ENCODE peak calls at places on chromosomes 6 and 20, in seven cellular contexts. J is pancreas, N is psoas muscle, C is epithelial cell of esophagus, I is PC-9, W is adrenal gland, X is fibroblast of mammary gland. A is an unnamed sample.

GRCh38 chr20:19943021-19943659 is 74.0 kb upstream of the NAA20 start:
- DNase-seq in C (no peak), I (no peak), X (no peak), J (no peak), N (no peak), W (no peak), A (no peak)

GRCh38 chr6:71187136-71187535 is 101.5 kb upstream of the OGFRL1 start:
- DNase-seq in W (no peak), I (no peak), X (no peak), C (no peak), J (no peak), N (no peak), A (no peak)

GRCh38 chr6:109094351-109095035 is at the start of gene SESN1:
- DNase-seq in C (peak), N (peak), W (peak), J (peak), I (peak), X (peak), A (peak)

GRCh38 chr6:148746363-148747144 is at the start of gene UST:
- DNase-seq in J (peak), X (peak), C (peak), I (peak), W (peak), N (peak), A (peak)

GRCh38 chr6:114216789-114217467 is 125.9 kb downstream of the HS3ST5 start:
- DNase-seq in X (no peak), J (no peak), N (no peak), W (no peak), I (no peak), C (no peak), A (no peak)

GRCh38 chr20:59006167-59006863 is 739 bp downstream of the CTSZ start:
- DNase-seq in C (no peak), I (no peak), W (no peak), J (no peak), N (peak), X (peak), A (peak)

GRCh38 chr20:48470141-48470540 is 357.7 kb downstream of the PREX1 start:
- DNase-seq in J (no peak), C (no peak), X (no peak), W (no peak), I (no peak), N (no peak), A (no peak)

GRCh38 chr6:139776051-139776450 is 401.6 kb upstream of the CITED2 start:
- DNase-seq in J (peak), I (no peak), N (no peak), W (no peak), C (no peak), X (no peak), A (no peak)

GRCh38 chr6:8530775-8531435 is 95.6 kb upstream of the SLC35B3 start:
- DNase-seq in C (no peak), I (no peak), N (no peak), X (no peak), W (no peak), J (no peak), A (no peak)

GRCh38 chr6:74656442-74656841 is 549.4 kb downstream of the COL12A1 start:
- DNase-seq in I (no peak), W (no peak), C (no peak), N (no peak), X (no peak), J (no peak), A (no peak)

GRCh38 chr6:15322781-15323536 is 77.1 kb downstream of the JARID2 start:
- DNase-seq in J (peak), I (peak), X (peak), C (peak), N (no peak), W (no peak), A (peak)

GRCh38 chr6:98843274-98844243 is 9.2 kb downstream of the POU3F2 start:
- DNase-seq in X (no peak), N (no peak), I (no peak), W (no peak), C (no peak), J (no peak), A (no peak)

GRCh38 chr20:57450419-57450818 is 59.2 kb downstream of the RBM38 start:
- DNase-seq in N (peak), W (no peak), J (no peak), X (no peak), I (no peak), C (no peak), A (no peak)

GRCh38 chr6:56914791-56915658 is 39.9 kb upstream of the BEND6 start:
- DNase-seq in X (no peak), C (no peak), J (no peak), N (peak), W (peak), I (no peak), A (no peak)

GRCh38 chr6:108733706-108734105 is 114.5 kb upstream of the ARMC2 start:
- DNase-seq in J (no peak), I (no peak), X (no peak), W (no peak), C (no peak), N (no peak), A (no peak)

GRCh38 chr6:170020041-170020583 is 268.7 kb downstream of the ERMARD start:
- DNase-seq in J (no peak), X (peak), C (no peak), I (no peak), W (no peak), N (no peak), A (no peak)

GRCh38 chr20:46088409-46089075 is 1.2 kb downstream of the NCOA5 start:
- DNase-seq in J (no peak), X (peak), N (no peak), W (no peak), I (peak), C (peak), A (peak)

GRCh38 chr20:4136078-4136966 is 121.0 kb upstream of the RNF24 start:
- DNase-seq in X (no peak), N (no peak), I (no peak), W (no peak), J (no peak), C (no peak), A (no peak)

GRCh38 chr6:8549381-8549780 is 114.0 kb upstream of the SLC35B3 start:
- DNase-seq in C (peak), W (no peak), I (no peak), J (no peak), X (no peak), N (no peak), A (no peak)

GRCh38 chr6:33019358-33019757 is 10.0 kb upstream of the HLA-DOA start:
- DNase-seq in J (no peak), X (no peak), I (no peak), C (no peak), W (no peak), N (no peak), A (no peak)

GRCh38 chr6:142854589-142855488 is 90.1 kb downstream of the HIVEP2 start:
- DNase-seq in J (no peak), N (no peak), X (no peak), W (no peak), C (no peak), I (no peak), A (no peak)

GRCh38 chr20:39112196-39112743 is 150.1 kb downstream of the DHX35 start:
- DNase-seq in W (peak), N (no peak), J (peak), C (peak), X (peak), I (no peak), A (peak)

GRCh38 chr6:129280719-129281118 is 397.8 kb downstream of the LAMA2 start:
- DNase-seq in I (no peak), J (no peak), W (no peak), C (no peak), N (no peak), X (no peak), A (no peak)

GRCh38 chr6:129279343-129280104 is 396.6 kb downstream of the LAMA2 start:
- DNase-seq in X (no peak), C (peak), J (no peak), W (no peak), N (no peak), I (no peak), A (no peak)

GRCh38 chr6:129281173-129281796 is 398.3 kb downstream of the LAMA2 start:
- DNase-seq in C (no peak), W (no peak), X (no peak), J (no peak), I (no peak), N (no peak), A (no peak)

GRCh38 chr6:129276986-129277385 is 394.0 kb downstream of the LAMA2 start:
- DNase-seq in X (no peak), J (no peak), N (no peak), I (no peak), W (no peak), C (no peak), A (no peak)

DNA sequence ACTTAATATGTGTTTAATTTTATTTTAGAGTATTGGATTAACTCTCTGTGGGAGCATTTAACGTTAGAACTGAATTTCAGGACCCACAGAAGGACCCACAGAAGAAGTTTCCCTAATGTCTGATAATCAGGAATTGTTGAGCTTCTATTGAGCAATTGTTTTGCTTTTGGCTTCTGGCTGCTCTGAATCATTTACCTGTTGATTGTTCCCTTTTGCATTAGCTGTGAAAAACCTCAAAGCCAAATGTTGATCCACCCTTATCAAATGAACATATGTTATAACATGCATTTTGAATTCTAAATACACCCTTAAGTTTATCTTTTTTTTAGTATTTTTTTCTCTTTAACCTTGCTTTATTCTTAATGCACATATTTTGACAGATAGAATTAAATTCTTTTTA is 393.5 kb downstream of the LAMA2 start:
- DNase-seq in X (no peak), N (no peak), W (no peak), J (no peak), I (no peak), C (peak), A (no peak)
- TF ChIP-seq CTCF in X (no peak), N (no peak), W (no peak), J (no peak), I (no peak), C (no peak), A (no peak)

GRCh38 chr20:22098451-22098850 is 393.0 kb downstream of the PAX1 start:
- DNase-seq in J (no peak), I (no peak), X (no peak), W (no peak), N (no peak), C (no peak), A (no peak)
- TF ChIP-seq CTCF in J (no peak), I (no peak), X (no peak), W (no peak), N (no peak), C (no peak), A (no peak)

DNA sequence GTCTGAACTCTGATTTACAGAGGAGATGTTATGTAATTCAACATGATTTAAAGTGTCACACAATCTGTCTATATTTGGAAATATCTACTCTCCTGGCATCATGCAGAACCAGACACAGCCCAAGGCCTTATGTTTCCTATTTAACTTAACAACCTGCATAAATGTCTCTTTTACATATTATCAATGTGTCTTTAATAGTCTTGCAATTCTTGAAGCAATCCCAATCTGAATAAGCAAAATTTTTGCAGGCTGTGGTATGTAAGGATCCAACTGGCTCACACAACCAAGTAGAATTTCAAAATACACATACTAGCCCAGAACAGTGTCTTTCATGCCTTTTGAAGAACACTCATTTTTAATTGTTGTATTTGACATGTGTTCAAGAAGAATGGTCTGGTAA is 443.2 kb downstream of the MAFB start:
- DNase-seq in N (no peak), C (no peak), W (no peak), X (no peak), I (no peak), J (no peak), A (no peak)
- TF ChIP-seq CTCF in N (no peak), C (no peak), W (no peak), X (no peak), I (no peak), J (no peak), A (no peak)

DNA sequence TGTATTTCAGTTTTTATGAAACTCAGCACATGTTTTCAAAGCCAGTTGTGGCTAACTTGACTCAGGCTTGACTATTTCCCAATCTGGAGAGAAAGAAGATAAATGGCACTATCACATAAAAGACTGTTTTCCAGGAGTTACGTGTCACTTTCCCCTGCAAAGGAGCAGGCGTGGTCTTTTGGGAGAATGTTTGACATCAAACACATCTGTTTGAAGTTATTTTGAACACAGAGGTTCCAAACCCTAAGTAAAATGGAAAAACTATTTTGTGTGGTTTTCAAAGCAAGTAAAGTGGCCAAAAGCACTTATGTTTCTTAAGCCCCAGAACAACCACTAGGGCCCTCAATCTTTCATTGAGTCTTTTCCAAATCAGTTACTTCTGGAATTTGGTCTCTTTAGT is 89.7 kb downstream of the FOXF2 start:
- DNase-seq in W (no peak), X (peak), J (no peak), C (no peak), I (no peak), N (no peak), A (no peak)
- TF ChIP-seq CTCF in W (no peak), X (peak), J (no peak), C (no peak), I (no peak), N (no peak), A (no peak)

GRCh38 chr20:63175031-63175895 is 40.7 kb downstream of the YTHDF1 start:
- DNase-seq in I (no peak), J (no peak), X (no peak), W (no peak), C (no peak), N (no peak), A (no peak)

GRCh38 chr20:63171991-63172390 is 43.9 kb downstream of the YTHDF1 start:
- DNase-seq in N (no peak), X (no peak), W (no peak), C (no peak), I (no peak), J (no peak), A (no peak)

GRCh38 chr20:63173552-63174191 is 42.3 kb downstream of the YTHDF1 start:
- DNase-seq in W (no peak), N (no peak), I (no peak), C (no peak), X (no peak), J (no peak), A (no peak)

GRCh38 chr20:63174309-63175030 is 41.5 kb downstream of the YTHDF1 start:
- DNase-seq in I (no peak), X (no peak), N (no peak), W (no peak), C (no peak), J (no peak), A (no peak)

GRCh38 chr20:63172726-63173125 is 43.2 kb downstream of the YTHDF1 start:
- DNase-seq in N (no peak), C (no peak), I (no peak), J (no peak), W (no peak), X (no peak), A (peak)
- TF ChIP-seq CTCF in N (no peak), C (no peak), I (peak), J (no peak), W (no peak), X (no peak), A (peak)

GRCh38 chr6:91276315-91276714 is 689.4 kb upstream of the MAP3K7 start:
- DNase-seq in N (no peak), X (no peak), C (peak), J (no peak), W (no peak), I (no peak), A (no peak)
- TF ChIP-seq CTCF in N (no peak), X (no peak), C (peak), J (no peak), W (no peak), I (peak), A (no peak)

GRCh38 chr20:63518351-63518861 is 2.2 kb upstream of the PPDPF start:
- DNase-seq in J (peak), X (no peak), I (no peak), W (no peak), C (no peak), N (peak), A (no peak)
- TF ChIP-seq CTCF in J (no peak), X (no peak), I (no peak), W (no peak), C (no peak), N (no peak), A (no peak)

GRCh38 chr6:29720863-29721262 is 2.4 kb upstream of the HLA-F start:
- DNase-seq in I (no peak), J (no peak), X (no peak), W (no peak), C (peak), N (no peak), A (peak)
- TF ChIP-seq CTCF in I (no peak), J (no peak), X (no peak), W (no peak), C (no peak), N (no peak), A (no peak)

GRCh38 chr20:10662661-10663458 is 10.9 kb downstream of the JAG1 start:
- DNase-seq in N (no peak), J (no peak), W (no peak), I (no peak), X (no peak), C (no peak), A (no peak)

GRCh38 chr20:10667077-10667401 is 6.8 kb downstream of the JAG1 start:
- DNase-seq in X (no peak), I (no peak), W (no peak), C (peak), N (peak), J (peak), A (no peak)

GRCh38 chr20:10666221-10667076 is 7.3 kb downstream of the JAG1 start:
- DNase-seq in N (no peak), X (no peak), J (no peak), C (no peak), W (no peak), I (no peak), A (no peak)

GRCh38 chr20:10665791-10666190 is 8.0 kb downstream of the JAG1 start:
- DNase-seq in X (peak), N (no peak), I (no peak), J (no peak), W (no peak), C (peak), A (no peak)

GRCh38 chr20:10665027-10665561 is 8.7 kb downstream of the JAG1 start:
- DNase-seq in J (no peak), W (no peak), X (no peak), N (no peak), I (no peak), C (peak), A (no peak)
- TF ChIP-seq CTCF in J (no peak), W (no peak), X (no peak), N (no peak), I (no peak), C (no peak), A (no peak)

A was measured in Calu3.